ENCODE peak calls at places on chromosomes 12 and 14, in ten cellular contexts. U, N, M, A, S, B, D, Z, Y and R are unnamed samples.
A peak's percentile ranks its signal among the peaks of the same experiment; 100 is the strongest.

GRCh38 chr14:103561381-103562134 is 899 bp downstream of the BAG5 start:
- DNase-seq in U (peak; percentile 49), N (no peak), M (peak; percentile 46), A (peak; percentile 56), S (peak; percentile 54), B (peak; percentile 70), D (peak; percentile 69), Z (peak; percentile 53), Y (peak; percentile 26), R (peak; percentile 26)

GRCh38 chr14:105384605-105385321 is 13.6 kb upstream of the TEX22 start:
- DNase-seq in U (no peak), N (no peak), M (peak; percentile 13), A (no peak), S (no peak), B (no peak), D (no peak), Z (no peak), Y (no peak), R (no peak)

GRCh38 chr12:100213016-100213891 is 12.6 kb downstream of the ACTR6 start:
- DNase-seq in U (no peak), N (no peak), M (no peak), A (no peak), S (no peak), B (no peak), D (no peak), Z (no peak), Y (no peak), R (no peak)

GRCh38 chr12:131828671-131829350 is 618 bp downstream of the MMP17 start:
- DNase-seq in U (no peak), N (no peak), M (no peak), A (no peak), S (no peak), B (no peak), D (no peak), Z (no peak), Y (no peak), R (no peak)

GRCh38 chr12:123867141-123867540 is 105.0 kb downstream of the DNAH10 start:
- DNase-seq in U (no peak), N (no peak), M (no peak), A (no peak), S (no peak), B (no peak), D (no peak), Z (no peak), Y (no peak), R (no peak)

GRCh38 chr12:5188413-5188930 is 144.8 kb downstream of the KCNA5 start:
- DNase-seq in U (no peak), N (no peak), M (no peak), A (peak; percentile 36), S (no peak), B (no peak), D (no peak), Z (no peak), Y (no peak), R (no peak)

GRCh38 chr12:39723831-39724230 is 104.2 kb upstream of the ABCD2 start:
- DNase-seq in U (no peak), N (no peak), M (no peak), A (peak; percentile 48), S (peak; percentile 30), B (peak; percentile 77), D (peak; percentile 15), Z (no peak), Y (no peak), R (no peak)

GRCh38 chr14:80678436-80678835 is 263.1 kb downstream of the CEP128 start:
- DNase-seq in U (no peak), N (no peak), M (no peak), A (no peak), S (peak; percentile 16), B (no peak), D (no peak), Z (no peak), Y (no peak), R (no peak)

GRCh38 chr12:76346798-76347420 is 1.3 kb downstream of the BBS10 start:
- DNase-seq in U (no peak), N (no peak), M (no peak), A (peak; percentile 77), S (peak; percentile 73), B (peak; percentile 86), D (peak; percentile 66), Z (no peak), Y (no peak), R (no peak)

GRCh38 chr14:85686908-85687307 is 157.0 kb downstream of the FLRT2 start:
- DNase-seq in U (no peak), N (no peak), M (no peak), A (peak; percentile 1), S (no peak), B (peak; percentile 6), D (no peak), Z (no peak), Y (no peak), R (no peak)

GRCh38 chr12:48938805-48939204 is 13.5 kb upstream of the FKBP11 start:
- DNase-seq in U (no peak), N (no peak), M (no peak), A (no peak), S (no peak), B (no peak), D (no peak), Z (no peak), Y (no peak), R (no peak)

GRCh38 chr14:72605921-72606220 is 288.0 kb downstream of the DPF3 start:
- DNase-seq in U (no peak), N (peak; percentile 29), M (no peak), A (no peak), S (no peak), B (no peak), D (no peak), Z (no peak), Y (no peak), R (no peak)

GRCh38 chr12:131008461-131009270 is 55.0 kb downstream of the ADGRD1 start:
- DNase-seq in U (no peak), N (no peak), M (no peak), A (no peak), S (no peak), B (no peak), D (no peak), Z (peak; percentile 41), Y (no peak), R (no peak)

GRCh38 chr12:54932691-54933090 is 51.9 kb downstream of the TESPA1 start:
- DNase-seq in U (no peak), N (no peak), M (no peak), A (no peak), S (no peak), B (peak; percentile 27), D (no peak), Z (no peak), Y (no peak), R (no peak)

GRCh38 chr12:102323799-102324198 is 126.2 kb upstream of the PMCH start:
- DNase-seq in U (no peak), N (no peak), M (no peak), A (no peak), S (no peak), B (no peak), D (no peak), Z (no peak), Y (no peak), R (no peak)

GRCh38 chr12:26001530-26001929 is 43.0 kb downstream of the RASSF8 start:
- DNase-seq in U (no peak), N (no peak), M (no peak), A (no peak), S (no peak), B (no peak), D (no peak), Z (no peak), Y (no peak), R (no peak)

GRCh38 chr14:68685419-68686211 is 107.3 kb downstream of the ZFP36L1 start:
- DNase-seq in U (peak; percentile 18), N (peak; percentile 86), M (no peak), A (peak; percentile 67), S (peak; percentile 84), B (peak; percentile 62), D (peak; percentile 91), Z (no peak), Y (peak; percentile 75), R (no peak)

DNA sequence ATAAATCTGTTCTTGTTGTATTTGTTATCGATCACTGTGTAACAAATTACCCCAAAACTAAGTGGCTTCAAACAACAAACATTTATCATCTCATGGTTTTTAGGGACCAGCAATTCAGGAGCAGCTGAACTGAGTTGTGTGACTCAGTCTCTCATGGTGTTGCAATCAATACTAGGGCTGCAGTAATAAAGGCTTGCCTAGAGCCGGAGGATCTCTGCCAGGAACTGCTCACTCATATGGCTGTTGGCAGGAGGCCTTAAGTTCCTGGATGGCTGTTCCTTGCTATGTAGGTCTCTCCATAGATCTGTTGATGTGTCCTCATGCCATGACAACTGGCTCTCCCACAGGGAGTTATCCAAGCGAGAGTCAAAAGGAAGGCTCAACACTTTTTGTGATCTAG is 3.8 kb upstream of the PSMC6 start:
- DNase-seq in U (no peak), N (no peak), M (no peak), A (peak; percentile 96), S (peak; percentile 93), B (peak; percentile 97), D (no peak), Z (no peak), Y (no peak), R (no peak)
- H3K4me3 ChIP-seq in U (no peak overlapping the region), N (no peak overlapping the region), M (no peak overlapping the region), A (no peak overlapping the region), S (no peak overlapping the region), B (no peak overlapping the region), D (no peak overlapping the region), Z (no peak overlapping the region), Y (no peak overlapping the region), R (no peak overlapping the region)

GRCh38 chr12:13375583-13376413 is 179.3 kb downstream of the EMP1 start:
- DNase-seq in U (no peak), N (no peak), M (no peak), A (no peak), S (no peak), B (no peak), D (no peak), Z (no peak), Y (no peak), R (no peak)
- H3K4me3 ChIP-seq in U (no peak overlapping the region), N (no peak overlapping the region), M (no peak overlapping the region), A (no peak overlapping the region), S (no peak overlapping the region), B (no peak overlapping the region), D (no peak overlapping the region), Z (no peak overlapping the region), Y (no peak overlapping the region), R (no peak overlapping the region)

DNA sequence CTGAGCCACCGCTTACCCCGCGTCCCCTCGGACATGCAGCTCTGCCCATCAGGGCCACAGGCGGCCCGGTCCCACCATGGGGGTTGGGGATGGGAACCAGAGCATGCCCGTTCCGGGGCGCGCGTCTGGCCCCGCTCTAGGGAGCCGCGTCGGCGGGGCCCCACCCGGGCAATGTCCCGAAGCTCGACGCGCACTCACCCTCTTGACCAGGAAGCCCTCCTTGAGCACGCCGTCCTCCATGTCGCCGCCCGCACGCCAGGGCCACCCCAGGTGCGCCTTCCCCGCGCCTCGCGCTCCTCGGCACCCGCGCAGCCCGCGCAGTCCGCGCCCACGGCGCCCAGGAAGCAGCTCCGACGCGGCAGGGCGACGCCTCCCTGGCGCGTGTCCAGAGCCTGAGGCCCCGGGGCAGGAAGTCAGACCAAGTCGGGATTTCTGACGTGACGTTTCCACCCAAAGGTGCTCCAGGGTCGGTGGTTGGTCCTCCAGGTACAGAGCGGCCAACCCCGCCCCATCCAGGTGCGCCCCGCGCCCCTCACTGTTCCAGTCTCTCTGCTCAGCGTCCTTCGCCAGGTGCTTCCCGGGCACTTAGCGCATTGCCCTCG is at the start of gene PLEK2:
- DNase-seq in U (no peak), N (peak; percentile 73), M (no peak), A (peak; percentile 48), S (peak; percentile 8), B (peak; percentile 41), D (no peak), Z (peak; percentile 80), Y (peak; percentile 27), R (no peak)
- H3K4me3 ChIP-seq in U (no peak within 1 kb of the TSS), N (peak within 1 kb of the TSS; percentile 53), M (peak within 1 kb of the TSS; percentile 64), A (peak within 1 kb of the TSS; percentile 65), S (peak within 1 kb of the TSS; percentile 48), B (peak within 1 kb of the TSS; percentile 61), D (no peak within 1 kb of the TSS), Z (peak within 1 kb of the TSS; percentile 58), Y (peak within 1 kb of the TSS; percentile 64), R (no peak within 1 kb of the TSS)

GRCh38 chr14:22427771-22428228 is 161.2 kb downstream of the DAD1 start:
- DNase-seq in U (peak; percentile 52), N (no peak), M (peak; percentile 26), A (peak; percentile 63), S (peak; percentile 40), B (peak; percentile 88), D (no peak), Z (peak; percentile 54), Y (no peak), R (no peak)
- H3K4me3 ChIP-seq in U (peak overlapping the region; percentile 1), N (no peak overlapping the region), M (no peak overlapping the region), A (peak overlapping the region; percentile 48), S (no peak overlapping the region), B (no peak overlapping the region), D (no peak overlapping the region), Z (peak overlapping the region; percentile 7), Y (no peak overlapping the region), R (no peak overlapping the region)